ENCODE peak calls at places on chromosomes 5 and 9, in five cellular contexts. S is K562, N is SK-N-SH, U is IMR-90, B is GM12878. D is an unnamed sample.

GRCh38 chr5:117262607-117263131 is 688.0 kb upstream of the SEMA6A start:
- DNase-seq in S (no peak), N (no peak), U (no peak), B (no peak), D (no peak)

GRCh38 chr9:95317119-95317892 is at the start of gene FANCC:
- DNase-seq in S (peak), N (peak), U (peak), B (peak), D (peak)

GRCh38 chr9:113056191-113057106 is at the start of gene ZFP37:
- DNase-seq in S (peak), N (peak), U (peak), B (peak), D (peak)

GRCh38 chr9:38200431-38200830 is 131.4 kb upstream of the SHB start:
- DNase-seq in S (no peak), N (no peak), U (no peak), B (no peak), D (no peak)

GRCh38 chr5:14357441-14357840 is 214.3 kb downstream of the TRIO start:
- DNase-seq in S (no peak), N (no peak), U (no peak), B (no peak), D (no peak)

GRCh38 chr5:36252722-36253340 is 11.1 kb upstream of the NADK2 start:
- DNase-seq in S (no peak), N (no peak), U (no peak), B (no peak), D (no peak)

GRCh38 chr5:89351232-89351631 is 468.2 kb upstream of the MEF2C start:
- DNase-seq in S (no peak), N (no peak), U (peak), B (no peak), D (no peak)

GRCh38 chr5:127041571-127041970 is 11.2 kb upstream of the MARCHF3 start:
- DNase-seq in S (no peak), N (no peak), U (peak), B (no peak), D (no peak)

GRCh38 chr5:181120311-181120710 is 10.7 kb downstream of the OR2V1 start:
- DNase-seq in S (no peak), N (no peak), U (peak), B (no peak), D (no peak)

GRCh38 chr9:94860678-94861588 is 134.4 kb downstream of the AOPEP start:
- DNase-seq in S (no peak), N (no peak), U (peak), B (peak), D (no peak)

GRCh38 chr5:83701886-83702285 is 18.8 kb downstream of the HAPLN1 start:
- DNase-seq in S (no peak), N (no peak), U (peak), B (no peak), D (no peak)

GRCh38 chr9:71748280-71748743 is 20.0 kb downstream of the CEMIP2 start:
- DNase-seq in S (no peak), N (no peak), U (peak), B (no peak), D (no peak)
- TF ChIP-seq MXI1 in S (no peak), N (no peak), U (no peak), B (no peak), D (no peak)

GRCh38 chr9:124673063-124673462 is 98.0 kb downstream of the NR6A1 start:
- DNase-seq in S (no peak), N (no peak), U (no peak), B (no peak), D (no peak)
- TF ChIP-seq MXI1 in S (no peak), N (no peak), U (no peak), B (no peak), D (no peak)

DNA sequence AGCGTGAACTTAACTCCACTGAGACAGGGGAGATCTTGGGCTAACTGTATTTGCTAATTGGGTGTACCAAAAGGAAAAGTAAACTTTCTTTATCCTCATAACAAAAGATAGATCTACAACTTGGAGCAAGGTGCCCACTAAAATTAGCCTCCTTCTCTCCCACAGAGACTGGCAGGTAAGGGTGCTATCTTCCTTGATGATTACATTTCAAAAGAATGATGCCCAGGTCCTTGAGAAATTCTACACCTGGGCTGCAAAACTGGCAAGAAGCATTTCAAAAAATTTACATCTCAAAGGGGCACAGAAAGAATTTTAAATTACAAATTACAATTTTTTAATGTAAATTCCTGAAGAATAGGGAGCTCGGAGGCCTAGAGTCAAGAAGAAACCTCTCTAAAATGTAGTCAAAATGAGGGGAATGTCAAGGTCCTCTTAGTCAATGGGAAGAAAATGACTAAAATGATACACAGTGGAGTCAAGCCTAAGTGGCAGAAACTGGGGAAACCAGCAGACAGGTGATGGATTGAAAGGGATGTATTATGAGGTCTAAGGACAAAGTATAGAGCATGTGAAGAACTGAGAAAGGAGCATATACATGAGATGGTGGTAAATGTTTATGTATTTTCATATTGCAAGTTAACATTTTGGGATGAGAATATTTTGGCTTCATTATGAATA is 348.3 kb upstream of the TUSC1 start:
- DNase-seq in S (no peak), N (no peak), U (no peak), B (no peak), D (no peak)
- TF ChIP-seq MXI1 in S (no peak), N (no peak), U (no peak), B (no peak), D (no peak)

GRCh38 chr5:131997727-131998117 is 13.7 kb downstream of the ACSL6 start:
- DNase-seq in S (no peak), N (no peak), U (no peak), B (no peak), D (no peak)
- TF ChIP-seq MXI1 in S (no peak), N (no peak), U (no peak), B (no peak), D (no peak)

DNA sequence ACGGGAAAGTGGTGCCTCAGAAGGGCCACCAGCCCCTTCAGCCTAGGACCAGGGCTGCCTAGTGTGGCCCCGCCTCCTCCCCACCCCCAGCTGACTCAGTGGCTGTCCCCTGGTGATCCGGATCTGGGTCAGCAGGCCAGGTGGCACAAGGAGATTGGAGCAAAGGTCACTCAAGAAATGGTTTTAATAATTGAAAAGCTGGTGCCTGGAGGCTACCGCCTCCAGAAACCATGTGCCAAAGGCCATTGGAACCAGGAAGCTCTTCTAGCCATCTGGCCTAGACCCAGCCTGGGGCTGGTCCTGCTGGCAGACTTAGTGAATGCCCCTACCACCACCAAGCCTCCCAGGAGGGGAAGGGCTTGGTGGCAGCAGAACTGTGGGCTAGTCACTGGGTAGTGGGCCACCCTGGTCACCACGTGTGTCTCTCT is 1.5 kb downstream of the ST6GALNAC4 start:
- DNase-seq in S (peak), N (peak), U (no peak), B (no peak), D (no peak)
- TF ChIP-seq MXI1 in S (no peak), N (no peak), U (no peak), B (no peak), D (no peak)

GRCh38 chr9:105389789-105390188 is 58.0 kb upstream of the FSD1L start:
- DNase-seq in S (no peak), N (no peak), U (no peak), B (no peak), D (no peak)

GRCh38 chr9:105390901-105391300 is 56.9 kb upstream of the FSD1L start:
- DNase-seq in S (no peak), N (no peak), U (no peak), B (no peak), D (no peak)

DNA sequence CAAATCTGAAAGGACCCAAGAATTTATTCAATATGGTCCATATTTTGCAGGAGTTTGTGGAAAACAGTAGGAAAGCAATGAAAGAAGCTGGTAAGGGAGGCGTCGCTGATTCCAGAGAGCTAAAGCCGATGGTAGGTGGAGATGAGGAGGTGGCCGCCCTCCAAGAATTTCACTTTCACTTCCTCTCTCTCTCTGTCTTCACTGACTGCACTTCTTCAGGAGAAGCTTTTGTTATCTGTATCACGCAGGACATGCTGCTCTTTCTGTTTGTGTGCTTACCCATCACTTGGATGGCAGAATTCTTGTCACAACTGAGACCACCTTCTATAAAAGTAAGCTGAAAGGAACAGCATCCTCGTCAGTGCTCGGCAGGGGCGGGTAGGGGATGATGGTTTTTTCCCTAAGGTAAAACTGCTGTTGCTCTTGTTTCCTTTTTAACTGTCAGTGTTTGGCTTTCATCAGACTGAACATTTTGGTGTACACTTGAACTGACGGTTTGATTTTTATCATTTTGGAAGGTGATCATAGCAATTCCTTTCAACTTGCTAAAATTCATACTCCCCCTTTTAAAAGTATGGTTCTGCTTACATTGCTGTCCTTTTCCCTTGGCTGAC is 62.4 kb upstream of the FSD1L start:
- DNase-seq in S (no peak), N (no peak), U (no peak), B (peak), D (no peak)
- TF ChIP-seq MXI1 in S (no peak), N (no peak), U (no peak), B (no peak), D (no peak)

DNA sequence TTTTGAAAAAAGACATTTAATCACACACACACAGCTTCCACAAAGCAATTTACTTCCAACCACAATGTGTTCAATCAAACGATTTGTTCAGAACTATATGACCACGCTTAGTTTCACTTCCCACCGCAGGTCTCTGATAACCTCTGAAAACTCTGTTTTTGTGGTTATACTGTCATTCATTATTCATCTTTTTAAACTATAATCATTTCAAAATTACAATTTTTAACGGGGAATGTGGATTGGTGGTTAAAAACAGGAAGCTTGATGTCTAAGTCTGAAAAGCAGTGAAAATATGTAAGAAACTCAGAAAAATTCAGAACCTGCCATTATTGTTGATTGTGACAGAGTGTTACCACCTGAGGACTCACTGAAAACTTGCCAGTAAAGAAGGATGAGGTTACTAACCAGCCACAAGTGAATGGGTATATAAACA is 12.7 kb upstream of the TMEM174 start:
- DNase-seq in S (no peak), N (no peak), U (no peak), B (peak), D (no peak)
- TF ChIP-seq MXI1 in S (no peak), N (no peak), U (no peak), B (no peak), D (no peak)

GRCh38 chr5:175284806-175285205 is 159.2 kb downstream of the DRD1 start:
- DNase-seq in S (no peak), N (no peak), U (no peak), B (no peak), D (no peak)

GRCh38 chr5:175290379-175290778 is 153.6 kb downstream of the DRD1 start:
- DNase-seq in S (no peak), N (no peak), U (no peak), B (no peak), D (no peak)

GRCh38 chr5:175286981-175287380 is 157.0 kb downstream of the DRD1 start:
- DNase-seq in S (no peak), N (no peak), U (no peak), B (no peak), D (no peak)

GRCh38 chr5:175285263-175285662 is 158.7 kb downstream of the DRD1 start:
- DNase-seq in S (no peak), N (no peak), U (peak), B (no peak), D (no peak)

DNA sequence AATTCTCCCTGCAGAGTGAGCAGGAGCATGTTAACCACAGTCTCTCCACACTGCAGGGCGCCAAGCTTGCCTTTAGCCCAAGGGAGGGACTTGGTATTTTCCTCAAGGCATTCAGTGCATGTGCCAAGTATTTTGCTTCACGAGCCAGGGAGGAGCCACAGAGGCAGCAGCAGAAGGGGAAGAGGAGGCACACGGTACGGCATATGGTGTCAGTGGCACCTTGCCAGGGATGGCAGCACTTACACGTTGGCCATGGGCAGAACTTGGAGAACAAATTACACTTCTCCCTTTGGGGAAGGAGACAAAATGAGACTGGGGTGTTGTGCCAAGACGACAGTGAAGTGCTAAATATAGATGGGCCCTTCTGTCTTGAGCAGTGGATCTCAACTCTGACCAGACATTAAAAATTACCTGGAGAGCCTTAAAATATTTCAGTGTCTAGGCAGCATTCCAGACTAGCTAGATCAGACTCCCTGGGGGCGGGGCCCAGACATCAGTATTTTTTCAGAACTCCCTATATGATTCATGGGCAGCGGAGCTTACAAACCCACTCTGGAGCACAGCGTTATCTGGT is 155.8 kb downstream of the DRD1 start:
- DNase-seq in S (no peak), N (no peak), U (peak), B (no peak), D (no peak)
- TF ChIP-seq MXI1 in S (no peak), N (no peak), U (no peak), B (no peak), D (no peak)

DNA sequence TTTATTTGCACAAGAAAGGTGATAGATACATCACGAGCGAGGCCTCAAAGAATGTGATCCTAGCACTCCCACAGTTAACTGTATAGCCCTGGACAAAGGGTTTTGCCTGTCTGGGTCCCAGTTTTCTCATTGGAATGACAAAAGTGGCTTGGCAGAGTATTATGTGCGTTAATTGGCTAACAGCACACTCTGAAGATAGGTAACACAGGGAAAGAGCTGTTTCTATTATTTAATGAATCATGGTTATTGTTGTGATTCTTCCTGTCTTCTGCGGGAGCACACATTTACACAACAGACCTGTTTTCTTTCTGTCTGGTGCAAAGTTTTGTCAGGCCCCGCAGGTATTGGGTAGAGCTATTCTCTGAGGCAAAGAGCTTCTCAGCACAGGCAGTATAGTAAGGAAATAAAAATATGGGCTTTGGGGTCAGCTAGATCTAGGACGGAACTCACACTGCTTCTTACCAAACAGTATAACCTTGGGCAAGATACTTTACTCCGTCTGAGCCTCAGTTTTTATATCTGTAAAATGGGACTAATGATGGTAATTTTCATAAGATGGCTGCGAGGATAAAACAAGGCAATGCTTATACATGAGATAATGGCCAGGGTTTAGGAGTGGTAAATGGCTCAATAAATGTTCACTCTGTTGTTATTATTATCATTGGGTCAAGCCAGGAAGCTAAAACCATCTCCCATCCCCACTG is 78.9 kb downstream of the PLAC8L1 start:
- DNase-seq in S (no peak), N (no peak), U (no peak), B (no peak), D (no peak)
- TF ChIP-seq MXI1 in S (no peak), N (no peak), U (no peak), B (no peak), D (no peak)

GRCh38 chr9:130156672-130157071 is 15.5 kb upstream of the NCS1 start:
- DNase-seq in S (no peak), N (peak), U (no peak), B (no peak), D (peak)
- TF ChIP-seq MXI1 in S (no peak), N (no peak), U (no peak), B (no peak), D (no peak)

D was measured in HepG2.